ENCODE peak calls at places on chromosome 21, in five cellular contexts. One of them, this sample, is unnamed.
A peak's percentile ranks its signal among the peaks of the same experiment; 100 is the strongest.

GRCh38 chr21:38857152-38857825 is 51.6 kb downstream of the ETS2 start:
- DNase-seq in NCI-H1105: no peak
- DNase-seq in WERI-Rb-1: no peak
- DNase-seq in activated CD8-positive, alpha-beta T cell treated with anti-CD3 and anti-CD28 coated beads, Interleukin-2, amount 10 ng/mL, durations not matched to agents 7 days and 5 days: no peak
- DNase-seq in RCC 7860: no peak
- DNase-seq in this sample: no peak

GRCh38 chr21:39518055-39518844 is 66.5 kb downstream of the SH3BGR start:
- DNase-seq in activated CD8-positive, alpha-beta T cell treated with anti-CD3 and anti-CD28 coated beads, Interleukin-2, amount 10 ng/mL, durations not matched to agents 7 days and 5 days: peak; percentile 62
- DNase-seq in NCI-H1105: peak; percentile 66
- DNase-seq in WERI-Rb-1: peak; percentile 84
- DNase-seq in RCC 7860: peak; percentile 67
- DNase-seq in this sample: peak; percentile 26

GRCh38 chr21:45695086-45695485 is 51.6 kb downstream of the PCBP3 start:
- DNase-seq in activated CD8-positive, alpha-beta T cell treated with anti-CD3 and anti-CD28 coated beads, Interleukin-2, amount 10 ng/mL, durations not matched to agents 7 days and 5 days: no peak
- DNase-seq in WERI-Rb-1: peak; percentile 37
- DNase-seq in RCC 7860: no peak
- DNase-seq in NCI-H1105: no peak
- DNase-seq in this sample: peak; percentile 10

GRCh38 chr21:34744801-34745200 is 76.0 kb downstream of the CLIC6 start:
- DNase-seq in activated CD8-positive, alpha-beta T cell treated with anti-CD3 and anti-CD28 coated beads, Interleukin-2, amount 10 ng/mL, durations not matched to agents 7 days and 5 days: no peak
- DNase-seq in RCC 7860: no peak
- DNase-seq in NCI-H1105: no peak
- DNase-seq in WERI-Rb-1: no peak
- DNase-seq in this sample: no peak

GRCh38 chr21:31498985-31499384 is 154.9 kb upstream of the TIAM1 start:
- DNase-seq in WERI-Rb-1: no peak
- DNase-seq in NCI-H1105: no peak
- DNase-seq in activated CD8-positive, alpha-beta T cell treated with anti-CD3 and anti-CD28 coated beads, Interleukin-2, amount 10 ng/mL, durations not matched to agents 7 days and 5 days: no peak
- DNase-seq in RCC 7860: no peak
- DNase-seq in this sample: no peak

GRCh38 chr21:34612557-34612956 is 2.4 kb downstream of the RCAN1 start:
- DNase-seq in WERI-Rb-1: no peak
- DNase-seq in NCI-H1105: no peak
- DNase-seq in activated CD8-positive, alpha-beta T cell treated with anti-CD3 and anti-CD28 coated beads, Interleukin-2, amount 10 ng/mL, durations not matched to agents 7 days and 5 days: no peak
- DNase-seq in RCC 7860: no peak
- DNase-seq in this sample: no peak

GRCh38 chr21:45146801-45147200 is 72.4 kb downstream of the ADARB1 start:
- DNase-seq in NCI-H1105: no peak
- DNase-seq in WERI-Rb-1: no peak
- DNase-seq in RCC 7860: no peak
- DNase-seq in activated CD8-positive, alpha-beta T cell treated with anti-CD3 and anti-CD28 coated beads, Interleukin-2, amount 10 ng/mL, durations not matched to agents 7 days and 5 days: no peak
- DNase-seq in this sample: no peak

GRCh38 chr21:24903954-24904635 is 703.2 kb downstream of the MRPL39 start:
- DNase-seq in RCC 7860: no peak
- DNase-seq in NCI-H1105: no peak
- DNase-seq in activated CD8-positive, alpha-beta T cell treated with anti-CD3 and anti-CD28 coated beads, Interleukin-2, amount 10 ng/mL, durations not matched to agents 7 days and 5 days: no peak
- DNase-seq in WERI-Rb-1: no peak
- DNase-seq in this sample: no peak

GRCh38 chr21:44298301-44298700 is 1.6 kb upstream of the PFKL start:
- DNase-seq in NCI-H1105: no peak
- DNase-seq in WERI-Rb-1: no peak
- DNase-seq in activated CD8-positive, alpha-beta T cell treated with anti-CD3 and anti-CD28 coated beads, Interleukin-2, amount 10 ng/mL, durations not matched to agents 7 days and 5 days: no peak
- DNase-seq in RCC 7860: no peak
- DNase-seq in this sample: no peak

GRCh38 chr21:41947596-41948403 is 6.0 kb downstream of the C2CD2 start:
- DNase-seq in RCC 7860: no peak
- DNase-seq in NCI-H1105: no peak
- DNase-seq in activated CD8-positive, alpha-beta T cell treated with anti-CD3 and anti-CD28 coated beads, Interleukin-2, amount 10 ng/mL, durations not matched to agents 7 days and 5 days: no peak
- DNase-seq in WERI-Rb-1: peak; percentile 6
- DNase-seq in this sample: no peak

GRCh38 chr21:16476056-16476850 is 746.5 kb downstream of the USP25 start:
- DNase-seq in WERI-Rb-1: no peak
- DNase-seq in NCI-H1105: no peak
- DNase-seq in RCC 7860: no peak
- DNase-seq in activated CD8-positive, alpha-beta T cell treated with anti-CD3 and anti-CD28 coated beads, Interleukin-2, amount 10 ng/mL, durations not matched to agents 7 days and 5 days: no peak
- DNase-seq in this sample: no peak

GRCh38 chr21:28818663-28819278 is 173.9 kb downstream of the LTN1 start:
- DNase-seq in NCI-H1105: no peak
- DNase-seq in WERI-Rb-1: no peak
- DNase-seq in activated CD8-positive, alpha-beta T cell treated with anti-CD3 and anti-CD28 coated beads, Interleukin-2, amount 10 ng/mL, durations not matched to agents 7 days and 5 days: no peak
- DNase-seq in RCC 7860: no peak
- DNase-seq in this sample: no peak

GRCh38 chr21:15514073-15514946 is 215.5 kb upstream of the USP25 start:
- DNase-seq in WERI-Rb-1: no peak
- DNase-seq in NCI-H1105: no peak
- DNase-seq in activated CD8-positive, alpha-beta T cell treated with anti-CD3 and anti-CD28 coated beads, Interleukin-2, amount 10 ng/mL, durations not matched to agents 7 days and 5 days: peak; percentile 78
- DNase-seq in RCC 7860: no peak
- DNase-seq in this sample: peak; percentile 37

GRCh38 chr21:24941316-24942185 is 665.7 kb downstream of the MRPL39 start:
- DNase-seq in WERI-Rb-1: no peak
- DNase-seq in RCC 7860: no peak
- DNase-seq in NCI-H1105: no peak
- DNase-seq in activated CD8-positive, alpha-beta T cell treated with anti-CD3 and anti-CD28 coated beads, Interleukin-2, amount 10 ng/mL, durations not matched to agents 7 days and 5 days: no peak
- DNase-seq in this sample: no peak

GRCh38 chr21:43323244-43324005 is 103.5 kb downstream of the SIK1 start:
- DNase-seq in WERI-Rb-1: no peak
- DNase-seq in NCI-H1105: no peak
- DNase-seq in activated CD8-positive, alpha-beta T cell treated with anti-CD3 and anti-CD28 coated beads, Interleukin-2, amount 10 ng/mL, durations not matched to agents 7 days and 5 days: no peak
- DNase-seq in RCC 7860: no peak
- DNase-seq in this sample: no peak

GRCh38 chr21:42366292-42367010 is at the start of gene TFF1:
- DNase-seq in activated CD8-positive, alpha-beta T cell treated with anti-CD3 and anti-CD28 coated beads, Interleukin-2, amount 10 ng/mL, durations not matched to agents 7 days and 5 days: no peak
- DNase-seq in RCC 7860: peak; percentile 80
- DNase-seq in WERI-Rb-1: peak; percentile 88
- DNase-seq in NCI-H1105: no peak
- DNase-seq in this sample: no peak

GRCh38 chr21:34881421-34881820 is 167.7 kb downstream of the RUNX1 start:
- DNase-seq in WERI-Rb-1: no peak
- DNase-seq in RCC 7860: peak; percentile 75
- DNase-seq in activated CD8-positive, alpha-beta T cell treated with anti-CD3 and anti-CD28 coated beads, Interleukin-2, amount 10 ng/mL, durations not matched to agents 7 days and 5 days: peak; percentile 10
- DNase-seq in NCI-H1105: no peak
- DNase-seq in this sample: no peak

GRCh38 chr21:14567557-14568279 is 21.6 kb upstream of the SAMSN1 start:
- DNase-seq in RCC 7860: no peak
- DNase-seq in activated CD8-positive, alpha-beta T cell treated with anti-CD3 and anti-CD28 coated beads, Interleukin-2, amount 10 ng/mL, durations not matched to agents 7 days and 5 days: no peak
- DNase-seq in WERI-Rb-1: no peak
- DNase-seq in NCI-H1105: no peak
- DNase-seq in this sample: no peak

GRCh38 chr21:44294391-44295162 is 5.3 kb upstream of the PFKL start:
- DNase-seq in WERI-Rb-1: no peak
- DNase-seq in activated CD8-positive, alpha-beta T cell treated with anti-CD3 and anti-CD28 coated beads, Interleukin-2, amount 10 ng/mL, durations not matched to agents 7 days and 5 days: peak; percentile 44
- DNase-seq in NCI-H1105: no peak
- DNase-seq in RCC 7860: no peak
- DNase-seq in this sample: peak; percentile 41

GRCh38 chr21:28704746-28705145 is 287.9 kb downstream of the LTN1 start:
- DNase-seq in WERI-Rb-1: no peak
- DNase-seq in RCC 7860: no peak
- DNase-seq in NCI-H1105: no peak
- DNase-seq in activated CD8-positive, alpha-beta T cell treated with anti-CD3 and anti-CD28 coated beads, Interleukin-2, amount 10 ng/mL, durations not matched to agents 7 days and 5 days: no peak
- DNase-seq in this sample: no peak

GRCh38 chr21:14766241-14766640 is 220.1 kb upstream of the SAMSN1 start:
- DNase-seq in RCC 7860: no peak
- DNase-seq in WERI-Rb-1: peak; percentile 9
- DNase-seq in NCI-H1105: no peak
- DNase-seq in activated CD8-positive, alpha-beta T cell treated with anti-CD3 and anti-CD28 coated beads, Interleukin-2, amount 10 ng/mL, durations not matched to agents 7 days and 5 days: no peak
- DNase-seq in this sample: no peak

GRCh38 chr21:16588433-16588860 is 858.7 kb downstream of the USP25 start:
- DNase-seq in activated CD8-positive, alpha-beta T cell treated with anti-CD3 and anti-CD28 coated beads, Interleukin-2, amount 10 ng/mL, durations not matched to agents 7 days and 5 days: no peak
- DNase-seq in RCC 7860: peak; percentile 61
- DNase-seq in NCI-H1105: peak; percentile 78
- DNase-seq in WERI-Rb-1: no peak
- DNase-seq in this sample: no peak

GRCh38 chr21:46239817-46240325 is 11.3 kb upstream of the LSS start:
- DNase-seq in RCC 7860: no peak
- DNase-seq in WERI-Rb-1: no peak
- DNase-seq in activated CD8-positive, alpha-beta T cell treated with anti-CD3 and anti-CD28 coated beads, Interleukin-2, amount 10 ng/mL, durations not matched to agents 7 days and 5 days: no peak
- DNase-seq in NCI-H1105: no peak
- DNase-seq in this sample: no peak

GRCh38 chr21:31326478-31327247 is 17.4 kb downstream of the TIAM1 start:
- DNase-seq in NCI-H1105: no peak
- DNase-seq in activated CD8-positive, alpha-beta T cell treated with anti-CD3 and anti-CD28 coated beads, Interleukin-2, amount 10 ng/mL, durations not matched to agents 7 days and 5 days: peak; percentile 64
- DNase-seq in RCC 7860: no peak
- DNase-seq in WERI-Rb-1: no peak
- DNase-seq in this sample: peak; percentile 67

GRCh38 chr21:34701726-34702125 is 32.9 kb downstream of the CLIC6 start:
- DNase-seq in RCC 7860: no peak
- DNase-seq in NCI-H1105: no peak
- DNase-seq in activated CD8-positive, alpha-beta T cell treated with anti-CD3 and anti-CD28 coated beads, Interleukin-2, amount 10 ng/mL, durations not matched to agents 7 days and 5 days: no peak
- DNase-seq in WERI-Rb-1: no peak
- DNase-seq in this sample: no peak

GRCh38 chr21:33964706-33965325 is 49.2 kb upstream of the ATP5PO start:
- DNase-seq in RCC 7860: no peak
- DNase-seq in activated CD8-positive, alpha-beta T cell treated with anti-CD3 and anti-CD28 coated beads, Interleukin-2, amount 10 ng/mL, durations not matched to agents 7 days and 5 days: no peak
- DNase-seq in NCI-H1105: no peak
- DNase-seq in WERI-Rb-1: no peak
- DNase-seq in this sample: no peak

GRCh38 chr21:40120944-40121575 is 253.8 kb downstream of the PCP4 start:
- DNase-seq in NCI-H1105: peak; percentile 59
- DNase-seq in activated CD8-positive, alpha-beta T cell treated with anti-CD3 and anti-CD28 coated beads, Interleukin-2, amount 10 ng/mL, durations not matched to agents 7 days and 5 days: no peak
- DNase-seq in WERI-Rb-1: no peak
- DNase-seq in RCC 7860: peak; percentile 9
- DNase-seq in this sample: no peak

GRCh38 chr21:41048636-41049035 is 119.3 kb upstream of the BACE2 start:
- DNase-seq in NCI-H1105: no peak
- DNase-seq in WERI-Rb-1: no peak
- DNase-seq in activated CD8-positive, alpha-beta T cell treated with anti-CD3 and anti-CD28 coated beads, Interleukin-2, amount 10 ng/mL, durations not matched to agents 7 days and 5 days: no peak
- DNase-seq in RCC 7860: no peak
- DNase-seq in this sample: no peak

GRCh38 chr21:29697555-29698193 is 242.1 kb downstream of the GRIK1 start:
- DNase-seq in RCC 7860: no peak
- DNase-seq in NCI-H1105: no peak
- DNase-seq in WERI-Rb-1: no peak
- DNase-seq in activated CD8-positive, alpha-beta T cell treated with anti-CD3 and anti-CD28 coated beads, Interleukin-2, amount 10 ng/mL, durations not matched to agents 7 days and 5 days: no peak
- DNase-seq in this sample: no peak

GRCh38 chr21:44802396-44803153 is 955 bp upstream of the UBE2G2 start:
- DNase-seq in NCI-H1105: no peak
- DNase-seq in RCC 7860: no peak
- DNase-seq in activated CD8-positive, alpha-beta T cell treated with anti-CD3 and anti-CD28 coated beads, Interleukin-2, amount 10 ng/mL, durations not matched to agents 7 days and 5 days: no peak
- DNase-seq in WERI-Rb-1: peak; percentile 61
- DNase-seq in this sample: no peak

GRCh38 chr21:45347712-45348477 is 57.1 kb upstream of the COL18A1 start:
- DNase-seq in WERI-Rb-1: no peak
- DNase-seq in activated CD8-positive, alpha-beta T cell treated with anti-CD3 and anti-CD28 coated beads, Interleukin-2, amount 10 ng/mL, durations not matched to agents 7 days and 5 days: no peak
- DNase-seq in NCI-H1105: no peak
- DNase-seq in RCC 7860: no peak
- DNase-seq in this sample: no peak

GRCh38 chr21:46196733-46197132 is 12.5 kb upstream of the SPATC1L start:
- DNase-seq in RCC 7860: no peak
- DNase-seq in activated CD8-positive, alpha-beta T cell treated with anti-CD3 and anti-CD28 coated beads, Interleukin-2, amount 10 ng/mL, durations not matched to agents 7 days and 5 days: no peak
- DNase-seq in WERI-Rb-1: peak; percentile 4
- DNase-seq in NCI-H1105: no peak
- DNase-seq in this sample: no peak

GRCh38 chr21:42515708-42516502 is 2.3 kb downstream of the SLC37A1 start:
- DNase-seq in RCC 7860: peak; percentile 63
- DNase-seq in activated CD8-positive, alpha-beta T cell treated with anti-CD3 and anti-CD28 coated beads, Interleukin-2, amount 10 ng/mL, durations not matched to agents 7 days and 5 days: no peak
- DNase-seq in WERI-Rb-1: no peak
- DNase-seq in NCI-H1105: no peak
- DNase-seq in this sample: no peak